ENCODE peak calls at places on chromosomes 5 and 9, in five cellular contexts. E is RWPE2; T is uterus; N is CD8-positive, alpha-beta T cell; F is neural progenitor cell. S is an unnamed sample.

GRCh38 chr5:31130682-31131081 is 62.8 kb upstream of the CDH6 start:
- DNase-seq in T (no peak), E (no peak), N (no peak), F (no peak), S (no peak)

GRCh38 chr5:150764530-150764929 is 5.7 kb upstream of the DCTN4 start:
- DNase-seq in F (no peak), E (no peak), T (no peak), N (no peak), S (no peak)

GRCh38 chr5:135825373-135826220 is 8.9 kb upstream of the SLC25A48 start:
- DNase-seq in E (peak; percentile 61), F (peak; percentile 42), N (no peak), T (no peak), S (no peak)

GRCh38 chr9:134130503-134131375 is 5.1 kb upstream of the WDR5 start:
- DNase-seq in E (no peak), T (peak; percentile 50), F (peak; percentile 90), N (no peak), S (peak; percentile 88)

GRCh38 chr9:94783121-94783664 is 56.7 kb downstream of the AOPEP start:
- DNase-seq in F (peak; percentile 88), N (peak; percentile 5), T (peak; percentile 87), E (peak; percentile 98), S (peak; percentile 80)

GRCh38 chr5:149688406-149688805 is 41.7 kb upstream of the PPARGC1B start:
- DNase-seq in N (no peak), F (no peak), E (no peak), T (no peak), S (no peak)

GRCh38 chr9:89797255-89797654 is 192.4 kb downstream of the GADD45G start:
- DNase-seq in T (no peak), E (no peak), F (no peak), N (no peak), S (no peak)

GRCh38 chr9:109499631-109500120 is 1.6 kb upstream of the PTPN3 start:
- DNase-seq in T (no peak), N (no peak), E (no peak), F (peak; percentile 71), S (peak; percentile 84)

GRCh38 chr5:140946578-140946977 is 19.7 kb upstream of the PCDHAC2 start:
- DNase-seq in N (no peak), T (no peak), F (no peak), E (no peak), S (no peak)

GRCh38 chr9:131349881-131350563 is 43.9 kb upstream of the PRRC2B start:
- DNase-seq in T (peak; percentile 88), F (peak; percentile 88), N (peak; percentile 80), E (peak; percentile 85), S (peak; percentile 94)

GRCh38 chr5:34817558-34818351 is 21.2 kb upstream of the TTC23L start:
- DNase-seq in F (no peak), N (no peak), T (no peak), E (no peak), S (no peak)

GRCh38 chr5:158770506-158770905 is 329.2 kb downstream of the EBF1 start:
- DNase-seq in N (no peak), T (no peak), F (peak; percentile 51), E (no peak), S (no peak)

GRCh38 chr9:102631559-102631958 is 363.6 kb upstream of the CYLC2 start:
- DNase-seq in N (no peak), F (no peak), E (no peak), T (no peak), S (no peak)

GRCh38 chr5:145056805-145057204 is 778.3 kb downstream of the PRELID2 start:
- DNase-seq in T (no peak), N (no peak), E (no peak), F (no peak), S (no peak)

GRCh38 chr9:114319147-114319546 is 3.8 kb upstream of the ORM1 start:
- DNase-seq in E (peak; percentile 9), F (no peak), N (no peak), T (peak; percentile 8), S (no peak)

GRCh38 chr9:134066546-134066922 is 1.3 kb downstream of the BRD3 start:
- DNase-seq in T (no peak), E (no peak), N (no peak), F (peak; percentile 33), S (no peak)

GRCh38 chr5:1746371-1747078 is 53.1 kb downstream of the MRPL36 start:
- DNase-seq in F (no peak), E (peak; percentile 68), T (peak; percentile 8), N (no peak), S (peak; percentile 35)

GRCh38 chr9:130444565-130445221 is at the start of gene ASS1:
- DNase-seq in F (peak; percentile 83), N (peak; percentile 21), T (peak; percentile 74), E (no peak), S (peak; percentile 90)

GRCh38 chr9:89608646-89609335 is 4.0 kb downstream of the GADD45G start:
- DNase-seq in T (no peak), F (no peak), N (no peak), E (peak; percentile 1), S (no peak)

GRCh38 chr9:113602126-113603119 is 138.9 kb downstream of the RGS3 start:
- DNase-seq in N (no peak), F (peak; percentile 64), E (no peak), T (peak; percentile 81), S (peak; percentile 94)

GRCh38 chr9:10026585-10026984 is 586.2 kb downstream of the PTPRD start:
- DNase-seq in T (no peak), N (no peak), E (no peak), F (peak; percentile 2), S (no peak)

GRCh38 chr5:140148508-140148907 is 22.8 kb downstream of the IGIP start:
- DNase-seq in N (no peak), T (no peak), E (no peak), F (peak; percentile 73), S (no peak)

GRCh38 chr9:93207326-93207814 is 23.4 kb downstream of the WNK2 start:
- DNase-seq in N (no peak), E (peak; percentile 29), T (peak; percentile 47), F (no peak), S (peak; percentile 80)

GRCh38 chr5:53991942-53992341 is 318.4 kb downstream of the ARL15 start:
- DNase-seq in F (no peak), T (no peak), N (no peak), E (no peak), S (no peak)

GRCh38 chr9:111467778-111468367 is 16.3 kb downstream of the ECPAS start:
- DNase-seq in N (no peak), E (no peak), T (no peak), F (no peak), S (no peak)
- H3K27ac ChIP-seq in N (no peak overlapping the region), E (no peak overlapping the region), T (no peak overlapping the region), F (no peak overlapping the region), S (no peak overlapping the region)

DNA sequence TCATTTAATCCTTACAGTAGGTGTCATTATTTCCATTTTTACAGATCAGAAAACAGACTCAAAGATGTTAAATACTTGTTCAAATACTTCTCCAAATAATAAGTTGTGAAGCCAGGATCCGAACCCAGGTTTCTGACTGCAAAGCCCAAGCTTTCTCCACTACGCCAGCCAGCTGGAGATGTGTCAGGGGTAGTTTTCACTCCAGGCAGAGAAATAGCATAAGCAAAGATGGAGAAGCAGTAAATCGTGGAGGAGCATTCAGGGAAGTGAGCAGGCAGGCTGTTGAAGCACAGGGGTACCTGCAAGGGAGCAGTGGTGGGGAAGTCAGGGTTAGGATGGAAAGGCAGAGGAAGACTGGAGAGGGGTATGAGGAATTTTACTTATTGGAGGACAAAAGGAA is 2.9 kb downstream of the TLN1 start:
- DNase-seq in N (no peak), E (no peak), F (no peak), T (no peak), S (no peak)
- H3K4me3 ChIP-seq in N (no peak overlapping the region), E (peak overlapping the region; percentile 8), F (peak overlapping the region; percentile 35), T (peak overlapping the region; percentile 84), S (peak overlapping the region; percentile 28)

GRCh38 chr5:107556575-107556974 is 114.2 kb downstream of the EFNA5 start:
- DNase-seq in E (no peak), F (no peak), N (no peak), T (no peak), S (no peak)

GRCh38 chr5:107558951-107559350 is 111.8 kb downstream of the EFNA5 start:
- DNase-seq in E (no peak), T (no peak), F (peak; percentile 32), N (no peak), S (no peak)

GRCh38 chr5:107555425-107556090 is 115.2 kb downstream of the EFNA5 start:
- DNase-seq in E (no peak), F (no peak), T (no peak), N (no peak), S (no peak)

GRCh38 chr5:107554776-107555424 is 115.8 kb downstream of the EFNA5 start:
- DNase-seq in E (no peak), T (no peak), F (no peak), N (no peak), S (no peak)

GRCh38 chr5:107557051-107557658 is 113.6 kb downstream of the EFNA5 start:
- DNase-seq in T (no peak), E (peak; percentile 85), N (no peak), F (no peak), S (no peak)
- H3K4me1 ChIP-seq in T (no peaks in the 10 kb centered on the region), E (peaks cover 35% of the 10 kb centered on the region), N (no peaks in the 10 kb centered on the region), F (peaks cover 47% of the 10 kb centered on the region), S (peaks cover 2% of the 10 kb centered on the region)

DNA sequence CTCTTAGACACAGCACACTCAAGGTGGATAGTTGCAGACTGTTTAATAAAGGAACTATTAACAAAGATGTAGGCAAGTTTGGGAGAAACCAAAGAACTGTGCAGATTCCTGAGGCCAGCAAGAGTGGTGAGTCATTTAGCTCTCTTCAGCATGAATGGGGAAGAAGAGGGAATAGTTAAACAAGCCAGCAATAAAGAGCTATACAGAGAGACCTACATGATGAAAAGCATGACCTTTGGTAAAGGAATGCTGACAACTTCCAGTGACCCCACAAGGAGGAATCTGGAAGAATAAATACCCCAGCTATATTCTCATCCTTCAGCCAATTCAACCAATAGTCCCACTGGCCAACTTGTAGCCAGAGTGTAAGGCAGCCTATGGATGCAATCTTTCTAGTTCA is 706.0 kb upstream of the GRAMD2B start:
- DNase-seq in T (no peak), F (no peak), E (no peak), N (no peak), S (no peak)
- H3K27ac ChIP-seq in T (no peak overlapping the region), F (no peak overlapping the region), E (no peak overlapping the region), N (no peak overlapping the region), S (no peak overlapping the region)